ENCODE peak calls at places on chromosomes 11 and 22, in six cellular contexts. O, N, T, W, D and Q are unnamed samples.

GRCh38 chr11:24531528-24531927 is 34.7 kb downstream of the LUZP2 start:
- DNase-seq in O (peak), N (no peak), T (no peak), W (no peak), D (no peak), Q (no peak)

GRCh38 chr11:13261600-13262061 is 16.0 kb upstream of the BMAL1 start:
- DNase-seq in O (peak), N (peak), T (peak), W (no peak), D (no peak), Q (no peak)

GRCh38 chr22:45707605-45708004 is 36.0 kb downstream of the ATXN10 start:
- DNase-seq in O (no peak), N (no peak), T (no peak), W (no peak), D (no peak), Q (no peak)

GRCh38 chr22:23256986-23257888 is 76.9 kb downstream of the BCR start:
- DNase-seq in O (no peak), N (peak), T (no peak), W (no peak), D (no peak), Q (no peak)

GRCh38 chr11:100825610-100826009 is 138.5 kb downstream of the ARHGAP42 start:
- DNase-seq in O (no peak), N (no peak), T (no peak), W (no peak), D (no peak), Q (no peak)

GRCh38 chr11:44530413-44531115 is 34.9 kb upstream of the CD82 start:
- DNase-seq in O (peak), N (peak), T (peak), W (no peak), D (no peak), Q (no peak)

GRCh38 chr22:37818397-37819099 is 4.6 kb upstream of the GALR3 start:
- DNase-seq in O (peak), N (peak), T (peak), W (no peak), D (peak), Q (no peak)

GRCh38 chr11:69680688-69681087 is 5.5 kb upstream of the LTO1 start:
- DNase-seq in O (no peak), N (no peak), T (no peak), W (no peak), D (no peak), Q (no peak)

GRCh38 chr11:19879309-19880087 is 166.9 kb downstream of the NAV2 start:
- DNase-seq in O (no peak), N (no peak), T (no peak), W (no peak), D (no peak), Q (no peak)

GRCh38 chr22:47592791-47593190 is 830.3 kb downstream of the TBC1D22A start:
- DNase-seq in O (no peak), N (no peak), T (no peak), W (no peak), D (no peak), Q (no peak)

GRCh38 chr11:28964811-28965210 is 856.6 kb downstream of the METTL15 start:
- DNase-seq in O (peak), N (no peak), T (no peak), W (no peak), D (no peak), Q (no peak)

GRCh38 chr11:62443390-62444201 is 24.8 kb downstream of the SCGB1A1 start:
- DNase-seq in O (no peak), N (no peak), T (no peak), W (no peak), D (no peak), Q (no peak)

GRCh38 chr11:88293931-88294330 is 43.6 kb downstream of the CTSC start:
- DNase-seq in O (peak), N (no peak), T (no peak), W (no peak), D (no peak), Q (no peak)

GRCh38 chr11:1459739-1460395 is 26.7 kb downstream of the MOB2 start:
- DNase-seq in O (no peak), N (no peak), T (no peak), W (no peak), D (no peak), Q (no peak)

GRCh38 chr22:42805998-42806481 is 51.0 kb downstream of the ARFGAP3 start:
- DNase-seq in O (no peak), N (no peak), T (no peak), W (no peak), D (peak), Q (no peak)

GRCh38 chr11:85710912-85711311 is 24.9 kb upstream of the CCDC89 start:
- DNase-seq in O (peak), N (no peak), T (no peak), W (no peak), D (no peak), Q (no peak)

GRCh38 chr11:117600261-117600783 is 196.7 kb downstream of the DSCAML1 start:
- DNase-seq in O (no peak), N (no peak), T (peak), W (no peak), D (peak), Q (no peak)

GRCh38 chr11:36564376-36565032 is 3.3 kb upstream of the RAG1 start:
- DNase-seq in O (peak), N (peak), T (peak), W (peak), D (peak), Q (no peak)

GRCh38 chr11:723120-723883 is 17.3 kb downstream of the EPS8L2 start:
- DNase-seq in O (peak), N (peak), T (no peak), W (no peak), D (peak), Q (no peak)

GRCh38 chr22:27447316-27447715 is 354.2 kb downstream of the MN1 start:
- DNase-seq in O (no peak), N (no peak), T (no peak), W (no peak), D (no peak), Q (no peak)

GRCh38 chr22:24951942-24952836 is at the start of gene KIAA1671:
- DNase-seq in O (peak), N (peak), T (peak), W (peak), D (peak), Q (peak)

GRCh38 chr11:81497202-81497804 is 1236.4 kb downstream of the FAM181B start:
- DNase-seq in O (peak), N (peak), T (peak), W (peak), D (no peak), Q (no peak)

GRCh38 chr11:25734592-25735211 is 597.2 kb upstream of the ANO3 start:
- DNase-seq in O (peak), N (peak), T (peak), W (peak), D (no peak), Q (no peak)

GRCh38 chr22:41048791-41049717 is 43.3 kb upstream of the EP300 start:
- DNase-seq in O (peak), N (peak), T (peak), W (peak), D (peak), Q (no peak)

GRCh38 chr11:93689166-93689734 is 27.8 kb downstream of the CEP295 start:
- DNase-seq in O (no peak), N (no peak), T (no peak), W (no peak), D (no peak), Q (no peak)

GRCh38 chr11:129023968-129024676 is 81.5 kb upstream of the TP53AIP1 start:
- DNase-seq in O (peak), N (no peak), T (peak), W (peak), D (peak), Q (peak)

GRCh38 chr11:111631034-111631665 is 28.9 kb downstream of the SIK2 start:
- DNase-seq in O (peak), N (no peak), T (no peak), W (no peak), D (no peak), Q (no peak)

GRCh38 chr11:2578006-2578933 is 121.5 kb downstream of the KCNQ1OT1 start:
- DNase-seq in O (no peak), N (no peak), T (no peak), W (no peak), D (peak), Q (no peak)

GRCh38 chr11:13868710-13869403 is 93.7 kb upstream of the SPON1 start:
- DNase-seq in O (no peak), N (no peak), T (peak), W (no peak), D (no peak), Q (no peak)

GRCh38 chr11:122850076-122850631 is 11.9 kb downstream of the CRTAM start:
- DNase-seq in O (peak), N (peak), T (peak), W (no peak), D (peak), Q (no peak)

GRCh38 chr22:21650280-21650679 is 8.2 kb downstream of the SDF2L1 start:
- DNase-seq in O (no peak), N (no peak), T (no peak), W (no peak), D (no peak), Q (no peak)

GRCh38 chr11:113349528-113349927 is 35.1 kb downstream of the TTC12 start:
- DNase-seq in O (no peak), N (no peak), T (no peak), W (no peak), D (no peak), Q (no peak)

GRCh38 chr11:47466701-47467250 is 17.8 kb upstream of the RAPSN start:
- DNase-seq in O (no peak), N (no peak), T (peak), W (no peak), D (no peak), Q (no peak)

GRCh38 chr11:47469411-47470179 is 20.7 kb upstream of the RAPSN start:
- DNase-seq in O (peak), N (no peak), T (peak), W (no peak), D (no peak), Q (no peak)

GRCh38 chr11:47468598-47469214 is 19.8 kb upstream of the RAPSN start:
- DNase-seq in O (peak), N (no peak), T (no peak), W (no peak), D (no peak), Q (no peak)

GRCh38 chr11:47466201-47466600 is 17.3 kb upstream of the RAPSN start:
- DNase-seq in O (peak), N (no peak), T (no peak), W (no peak), D (no peak), Q (no peak)

GRCh38 chr11:47467372-47467771 is 18.4 kb upstream of the RAPSN start:
- DNase-seq in O (no peak), N (no peak), T (no peak), W (no peak), D (no peak), Q (no peak)
- H3K4me2 ChIP-seq in O (no peak), N (no peak), T (no peak), W (no peak), D (no peak), Q (no peak)

GRCh38 chr11:17760102-17761029 is 25.8 kb downstream of the KCNC1 start:
- DNase-seq in O (peak), N (peak), T (peak), W (peak), D (peak), Q (peak)

GRCh38 chr11:17763244-17763643 is 28.7 kb downstream of the KCNC1 start:
- DNase-seq in O (no peak), N (no peak), T (no peak), W (no peak), D (no peak), Q (no peak)

GRCh38 chr11:17763703-17764102 is 29.1 kb downstream of the KCNC1 start:
- DNase-seq in O (no peak), N (no peak), T (no peak), W (no peak), D (no peak), Q (no peak)

GRCh38 chr11:17764446-17765218 is 30.1 kb downstream of the KCNC1 start:
- DNase-seq in O (no peak), N (no peak), T (no peak), W (peak), D (no peak), Q (no peak)

GRCh38 chr11:17762309-17762974 is 27.9 kb downstream of the KCNC1 start:
- DNase-seq in O (no peak), N (no peak), T (no peak), W (no peak), D (no peak), Q (no peak)
- H2BK15ac ChIP-seq in O (no peak), N (no peak), T (no peak), W (peak), D (no peak), Q (no peak)

GRCh38 chr11:6204708-6205107 is 649 bp upstream of the C11orf42 start:
- DNase-seq in O (no peak), N (no peak), T (no peak), W (no peak), D (no peak), Q (no peak)

GRCh38 chr11:6205366-6205765 is at the start of gene C11orf42:
- DNase-seq in O (no peak), N (no peak), T (no peak), W (no peak), D (no peak), Q (no peak)

GRCh38 chr11:6203327-6203726 is 2.0 kb upstream of the C11orf42 start:
- DNase-seq in O (no peak), N (no peak), T (no peak), W (no peak), D (no peak), Q (no peak)

GRCh38 chr11:6209801-6210200 is 4.4 kb downstream of the C11orf42 start:
- DNase-seq in O (no peak), N (no peak), T (no peak), W (no peak), D (no peak), Q (no peak)

GRCh38 chr11:6206456-6207180 is 1.3 kb downstream of the C11orf42 start:
- DNase-seq in O (no peak), N (peak), T (no peak), W (no peak), D (no peak), Q (no peak)
- H3K4me2 ChIP-seq in O (no peak), N (no peak), T (no peak), W (no peak), D (no peak), Q (no peak)

GRCh38 chr22:33909906-33910305 is 10.4 kb downstream of the LARGE1 start:
- DNase-seq in O (no peak), N (no peak), T (no peak), W (no peak), D (no peak), Q (no peak)
- H2BK15ac ChIP-seq in O (no peak), N (no peak), T (no peak), W (no peak), D (no peak), Q (no peak)

GRCh38 chr11:65781962-65782815 is 1.4 kb upstream of the AP5B1 start:
- DNase-seq in O (no peak), N (no peak), T (no peak), W (no peak), D (no peak), Q (no peak)

GRCh38 chr11:65780770-65781151 is at the start of gene AP5B1:
- DNase-seq in O (peak), N (peak), T (peak), W (peak), D (peak), Q (peak)

GRCh38 chr11:65781152-65781961 is 581 bp upstream of the AP5B1 start:
- DNase-seq in O (no peak), N (no peak), T (peak), W (peak), D (peak), Q (peak)

GRCh38 chr11:65785329-65786007 is 1.4 kb upstream of the OVOL1 start:
- DNase-seq in O (no peak), N (no peak), T (no peak), W (no peak), D (peak), Q (no peak)

DNA sequence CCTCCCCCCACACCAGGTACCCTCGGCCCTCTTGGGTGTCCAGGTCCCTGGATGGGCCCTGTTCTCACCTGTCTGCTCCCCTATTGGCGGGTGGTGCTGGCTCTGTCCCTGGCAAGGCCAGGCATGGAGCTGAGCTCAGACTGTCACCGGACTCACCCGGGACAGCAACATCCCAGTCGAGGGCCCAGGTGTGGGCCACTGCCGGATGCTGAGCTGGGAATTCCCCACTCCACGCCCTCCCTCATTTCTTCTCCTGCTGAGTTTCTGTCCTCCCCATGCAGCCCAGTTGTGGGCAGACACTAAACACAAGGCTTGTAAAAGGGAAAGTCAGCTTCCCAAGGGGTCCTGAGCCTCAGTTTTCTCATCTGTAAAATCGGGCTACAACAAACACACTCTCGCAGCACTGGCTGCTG is 2.0 kb upstream of the AP5B1 start:
- DNase-seq in O (no peak), N (no peak), T (no peak), W (no peak), D (no peak), Q (no peak)
- H3K4me2 ChIP-seq in O (no peak), N (no peak), T (no peak), W (no peak), D (no peak), Q (no peak)

DNA sequence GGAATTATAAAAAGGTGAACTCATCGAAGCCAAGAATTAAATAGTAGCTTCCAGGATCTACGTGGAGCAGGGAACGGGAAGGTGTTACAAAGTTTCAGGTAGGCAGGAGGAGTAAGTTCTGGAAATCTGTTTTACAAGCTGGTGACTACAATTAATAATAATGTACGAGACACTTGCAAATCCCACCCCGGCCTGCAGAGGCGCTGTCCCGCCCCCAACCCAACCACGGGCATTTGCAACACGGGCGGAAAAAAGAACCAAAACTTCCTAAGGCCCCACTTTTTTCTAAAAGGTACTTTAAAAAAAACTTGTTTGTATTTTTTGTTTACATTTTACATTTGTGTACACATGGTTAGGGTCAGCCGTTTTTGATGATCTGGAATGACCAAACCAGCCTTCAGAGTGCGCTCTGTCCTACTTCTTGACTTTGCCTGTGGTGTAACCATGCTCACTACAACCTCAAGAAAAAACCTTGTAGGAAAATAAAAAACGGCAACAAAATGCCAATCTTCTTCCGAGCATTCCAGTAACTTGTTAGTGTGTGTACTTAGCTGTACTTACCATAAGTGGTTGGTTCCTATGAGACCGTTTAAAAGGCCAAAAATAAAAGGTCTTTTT is 449.6 kb upstream of the B3GAT1 start:
- DNase-seq in O (no peak), N (no peak), T (no peak), W (no peak), D (no peak), Q (no peak)
- H2BK15ac ChIP-seq in O (no peak), N (no peak), T (no peak), W (no peak), D (no peak), Q (no peak)